ENCODE peak calls at places on chromosomes 6 and 20, in eight cellular contexts. U is transverse colon, K is NCI-H524, M is GM18507, C is AG04450, X is Caki2, F is NCI-H1694 treated with DMSO at 0.1 percent for 48 hours, N is left colon. H is an unnamed sample.

GRCh38 chr6:150249261-150249660 is 106.4 kb downstream of the PPP1R14C start:
- DNase-seq in U (no peak), K (no peak), M (no peak), C (no peak), X (no peak), F (no peak), N (no peak), H (peak; percentile 78)

GRCh38 chr20:137668-138131 is 4.7 kb upstream of the DEFB126 start:
- DNase-seq in U (no peak), K (peak; percentile 71), M (no peak), C (no peak), X (peak; percentile 40), F (no peak), N (no peak), H (no peak)

GRCh38 chr6:9139762-9140161 is 704.4 kb upstream of the SLC35B3 start:
- DNase-seq in U (no peak), K (no peak), M (no peak), C (peak; percentile 34), X (no peak), F (no peak), N (no peak), H (peak; percentile 56)

GRCh38 chr6:105257350-105257749 is 77.5 kb upstream of the POPDC3 start:
- DNase-seq in U (no peak), K (peak; percentile 4), M (no peak), C (no peak), X (no peak), F (no peak), N (no peak), H (no peak)

GRCh38 chr6:15946701-15947390 is 182.0 kb upstream of the MYLIP start:
- DNase-seq in U (no peak), K (peak; percentile 88), M (no peak), C (no peak), X (no peak), F (no peak), N (no peak), H (no peak)

GRCh38 chr6:110590821-110591351 is 114.5 kb upstream of the SLC22A16 start:
- DNase-seq in U (no peak), K (no peak), M (no peak), C (no peak), X (no peak), F (no peak), N (no peak), H (peak; percentile 66)

GRCh38 chr6:143236151-143236788 is 175.6 kb downstream of the AIG1 start:
- DNase-seq in U (no peak), K (peak; percentile 66), M (no peak), C (no peak), X (no peak), F (no peak), N (no peak), H (peak; percentile 8)

GRCh38 chr20:42082611-42083010 is 464.4 kb upstream of the CHD6 start:
- DNase-seq in U (no peak), K (peak; percentile 42), M (no peak), C (no peak), X (peak; percentile 12), F (no peak), N (no peak), H (no peak)

GRCh38 chr6:126947070-126947469 is 171.4 kb upstream of the RSPO3 start:
- DNase-seq in U (no peak), K (no peak), M (no peak), C (no peak), X (no peak), F (no peak), N (peak; percentile 24), H (no peak)

GRCh38 chr20:8291873-8292272 is 159.8 kb downstream of the PLCB1 start:
- DNase-seq in U (no peak), K (peak; percentile 26), M (no peak), C (peak; percentile 7), X (no peak), F (no peak), N (no peak), H (peak; percentile 90)

GRCh38 chr6:39218868-39219567 is 10.3 kb downstream of the KCNK5 start:
- DNase-seq in U (no peak), K (no peak), M (no peak), C (no peak), X (no peak), F (no peak), N (no peak), H (no peak)

GRCh38 chr6:33343953-33344611 is 26.5 kb upstream of the ZBTB22 start:
- DNase-seq in U (no peak), K (no peak), M (peak; percentile 42), C (no peak), X (no peak), F (no peak), N (no peak), H (no peak)

GRCh38 chr6:11943060-11943459 is 69.1 kb upstream of the HIVEP1 start:
- DNase-seq in U (no peak), K (no peak), M (no peak), C (no peak), X (peak; percentile 8), F (no peak), N (no peak), H (no peak)

GRCh38 chr20:17860306-17861197 is 108.0 kb downstream of the SNX5 start:
- DNase-seq in U (no peak), K (no peak), M (no peak), C (no peak), X (no peak), F (no peak), N (no peak), H (no peak)

GRCh38 chr20:50450961-50451752 is 59.0 kb upstream of the PTPN1 start:
- DNase-seq in U (peak; percentile 61), K (no peak), M (peak; percentile 22), C (no peak), X (no peak), F (no peak), N (peak; percentile 72), H (peak; percentile 32)

GRCh38 chr6:69063401-69063800 is 428.3 kb downstream of the ADGRB3 start:
- DNase-seq in U (no peak), K (no peak), M (no peak), C (no peak), X (peak; percentile 49), F (no peak), N (no peak), H (no peak)

GRCh38 chr6:2763345-2763841 is 1.8 kb upstream of the WRNIP1 start:
- DNase-seq in U (no peak), K (no peak), M (no peak), C (no peak), X (no peak), F (no peak), N (no peak), H (no peak)

GRCh38 chr20:62723351-62723750 is 14.7 kb downstream of the NTSR1 start:
- DNase-seq in U (peak; percentile 59), K (no peak), M (no peak), C (no peak), X (no peak), F (no peak), N (peak; percentile 77), H (peak; percentile 61)

GRCh38 chr6:28105286-28105685 is 19.1 kb upstream of the ZSCAN16 start:
- DNase-seq in U (no peak), K (peak; percentile 42), M (no peak), C (no peak), X (no peak), F (no peak), N (no peak), H (peak; percentile 14)

GRCh38 chr20:41476013-41476441 is 109.4 kb upstream of the EMILIN3 start:
- DNase-seq in U (peak; percentile 16), K (no peak), M (no peak), C (peak; percentile 21), X (peak; percentile 30), F (peak; percentile 22), N (peak; percentile 44), H (peak; percentile 78)

GRCh38 chr20:18913701-18914100 is 100.1 kb downstream of the SCP2D1 start:
- DNase-seq in U (no peak), K (no peak), M (no peak), C (no peak), X (no peak), F (no peak), N (no peak), H (no peak)

GRCh38 chr6:118708055-118708454 is 56.7 kb upstream of the CEP85L start:
- DNase-seq in U (no peak), K (no peak), M (no peak), C (no peak), X (no peak), F (no peak), N (no peak), H (peak; percentile 62)

GRCh38 chr6:17493286-17493685 is 99.9 kb downstream of the CAP2 start:
- DNase-seq in U (no peak), K (no peak), M (no peak), C (peak; percentile 30), X (peak; percentile 55), F (no peak), N (no peak), H (peak; percentile 89)

GRCh38 chr6:22699046-22699639 is 129.8 kb downstream of the HDGFL1 start:
- DNase-seq in U (no peak), K (no peak), M (no peak), C (no peak), X (no peak), F (no peak), N (no peak), H (no peak)

GRCh38 chr6:154995241-154996162 is at the start of gene TIAM2:
- DNase-seq in U (no peak), K (peak; percentile 38), M (no peak), C (no peak), X (peak; percentile 58), F (no peak), N (no peak), H (no peak)

GRCh38 chr6:1600764-1601615 is 8.7 kb upstream of the FOXC1 start:
- DNase-seq in U (no peak), K (no peak), M (no peak), C (no peak), X (no peak), F (no peak), N (no peak), H (no peak)

GRCh38 chr6:157407637-157408036 is 26.6 kb downstream of the ZDHHC14 start:
- DNase-seq in U (no peak), K (no peak), M (no peak), C (no peak), X (no peak), F (no peak), N (no peak), H (no peak)

GRCh38 chr20:31835977-31836852 is 9.2 kb downstream of the FOXS1 start:
- DNase-seq in U (peak; percentile 71), K (peak; percentile 29), M (peak; percentile 51), C (peak; percentile 74), X (peak; percentile 90), F (no peak), N (peak; percentile 62), H (peak; percentile 91)

GRCh38 chr20:59025511-59025910 is 6.3 kb downstream of the TUBB1 start:
- DNase-seq in U (no peak), K (no peak), M (no peak), C (no peak), X (no peak), F (no peak), N (no peak), H (no peak)

H was measured in astrocyte.